ENCODE peak calls at places on chromosomes 3 and 15, in five cellular contexts. R is psoas muscle, L is ovary, O is fibroblast of pulmonary artery, Q is fibroblast of mammary gland. C is an unnamed sample.

GRCh38 chr3:66722675-66723074 is 221.9 kb upstream of the LRIG1 start:
- DNase-seq in R (no peak), L (peak; percentile 79), O (peak; percentile 79), Q (peak; percentile 86), C (peak; percentile 77)

GRCh38 chr3:42723146-42723683 is 20.6 kb upstream of the HHATL start:
- DNase-seq in R (no peak), L (no peak), O (no peak), Q (no peak), C (no peak)

GRCh38 chr3:59052803-59053411 is 3.1 kb upstream of the CFAP20DC start:
- DNase-seq in R (no peak), L (no peak), O (peak; percentile 68), Q (peak; percentile 62), C (peak; percentile 53)

GRCh38 chr15:23385886-23386430 is 31.4 kb downstream of the GOLGA8S start:
- DNase-seq in R (no peak), L (no peak), O (no peak), Q (no peak), C (no peak)

GRCh38 chr15:90956551-90957104 is 1.9 kb downstream of the RCCD1 start:
- DNase-seq in R (peak; percentile 81), L (peak; percentile 83), O (peak; percentile 74), Q (peak; percentile 59), C (peak; percentile 75)

GRCh38 chr15:74642328-74642723 is 26.7 kb downstream of the CLK3 start:
- DNase-seq in R (no peak), L (no peak), O (no peak), Q (no peak), C (no peak)

GRCh38 chr3:16477501-16477900 is 36.0 kb downstream of the RFTN1 start:
- DNase-seq in R (no peak), L (no peak), O (peak; percentile 25), Q (peak; percentile 46), C (peak; percentile 37)

GRCh38 chr15:62482715-62483429 is 317.8 kb upstream of the C2CD4B start:
- DNase-seq in R (no peak), L (no peak), O (no peak), Q (no peak), C (no peak)

GRCh38 chr3:173009410-173009809 is 131.6 kb downstream of the SPATA16 start:
- DNase-seq in R (no peak), L (no peak), O (no peak), Q (no peak), C (no peak)

GRCh38 chr3:141812091-141812490 is 48.9 kb downstream of the GRK7 start:
- DNase-seq in R (no peak), L (no peak), O (no peak), Q (no peak), C (peak; percentile 79)

GRCh38 chr3:129305592-129306091 is 27.0 kb downstream of the HMCES start:
- DNase-seq in R (peak; percentile 81), L (peak; percentile 91), O (peak; percentile 93), Q (peak; percentile 92), C (peak; percentile 80)

GRCh38 chr15:85603703-85604102 is 191.0 kb downstream of the KLHL25 start:
- DNase-seq in R (no peak), L (no peak), O (no peak), Q (no peak), C (no peak)

GRCh38 chr3:38111696-38112377 is 25.1 kb downstream of the ACAA1 start:
- DNase-seq in R (no peak), L (no peak), O (no peak), Q (no peak), C (no peak)

GRCh38 chr3:10645800-10646199 is 140.4 kb upstream of the ATP2B2 start:
- DNase-seq in R (no peak), L (no peak), O (no peak), Q (no peak), C (no peak)

GRCh38 chr3:127044996-127045395 is 62.1 kb downstream of the PLXNA1 start:
- DNase-seq in R (peak; percentile 12), L (no peak), O (no peak), Q (peak; percentile 15), C (no peak)

DNA sequence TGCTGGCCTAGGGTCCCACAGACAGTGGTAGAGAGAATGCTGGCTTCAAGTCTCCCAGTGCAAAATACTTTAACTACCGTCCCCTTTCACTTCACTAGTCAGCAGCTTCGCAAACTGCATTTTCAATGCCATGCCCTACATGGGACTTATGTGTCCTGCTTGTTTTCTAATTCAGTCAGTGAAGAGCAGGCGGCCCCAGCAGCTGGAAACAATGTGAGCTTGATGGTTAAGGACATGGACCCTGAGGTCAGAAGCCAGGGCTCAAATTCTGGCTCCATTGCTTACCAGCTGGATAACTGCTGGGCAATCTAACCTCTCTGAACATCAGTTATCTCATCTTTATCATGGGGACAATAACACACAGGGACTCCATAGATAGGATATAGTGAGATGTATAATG is 58.4 kb downstream of the SLC12A8 start:
- DNase-seq in R (no peak), L (no peak), O (no peak), Q (no peak), C (no peak)
- H3K4me3 ChIP-seq in R (no peak overlapping the region), L (no peak overlapping the region), O (no peak overlapping the region), Q (no peak overlapping the region), C (no peak overlapping the region)

GRCh38 chr15:99429681-99430081 is 136.1 kb upstream of the MEF2A start:
- DNase-seq in R (no peak), L (no peak), O (no peak), Q (no peak), C (no peak)
- TF ChIP-seq CTCF in R (no peak), L (no peak), O (no peak), Q (no peak), C (no peak)

GRCh38 chr15:87631775-87632174 is 624.8 kb downstream of the NTRK3 start:
- DNase-seq in R (no peak), L (no peak), O (no peak), Q (no peak), C (no peak)
- H3K4me3 ChIP-seq in R (no peak overlapping the region), L (no peak overlapping the region), O (no peak overlapping the region), Q (no peak overlapping the region), C (no peak overlapping the region)

GRCh38 chr3:104102386-104102785 is 1264.3 kb upstream of the ALCAM start:
- DNase-seq in R (no peak), L (no peak), O (peak; percentile 73), Q (peak; percentile 55), C (peak; percentile 61)
- TF ChIP-seq CTCF in R (no peak), L (no peak), O (peak; percentile 83), Q (peak; percentile 59), C (peak; percentile 70)

DNA sequence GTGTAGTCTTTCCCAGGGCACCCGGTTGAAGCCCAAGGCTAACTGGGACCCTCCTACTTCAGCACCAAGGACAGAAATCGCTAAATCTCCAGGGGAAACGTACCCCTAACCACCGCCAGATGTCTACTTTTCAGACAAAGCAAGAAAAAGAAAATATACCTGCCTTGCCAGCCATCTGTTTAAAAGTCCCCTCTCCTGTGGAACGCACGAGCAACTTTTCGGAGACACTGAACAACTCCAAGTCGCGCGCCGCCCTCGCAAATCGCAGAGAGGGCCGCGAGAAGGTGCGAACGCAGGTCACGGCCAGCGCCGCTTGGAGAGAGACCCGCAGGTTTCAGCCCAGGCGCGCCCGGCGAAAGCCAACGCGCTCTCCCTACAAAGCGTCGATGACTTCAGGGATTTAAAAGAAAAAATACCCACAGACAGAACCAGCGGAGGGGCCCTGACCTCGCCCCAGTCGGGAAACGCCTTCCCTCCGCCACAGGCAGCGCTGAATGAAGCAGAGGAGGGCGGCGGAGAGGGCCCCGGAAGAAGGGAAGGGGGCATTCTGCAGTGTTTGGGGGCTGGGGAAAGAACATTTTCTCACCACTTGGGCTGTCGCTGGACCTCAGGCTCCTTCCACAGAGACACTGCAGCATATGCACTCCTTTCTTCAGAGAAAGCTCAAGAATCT is 213.1 kb downstream of the FGF12 start:
- DNase-seq in R (no peak), L (no peak), O (peak; percentile 22), Q (peak; percentile 10), C (peak; percentile 36)
- H3K4me3 ChIP-seq in R (peak overlapping the region; percentile 60), L (no peak overlapping the region), O (peak overlapping the region; percentile 4), Q (no peak overlapping the region), C (peak overlapping the region; percentile 20)

DNA sequence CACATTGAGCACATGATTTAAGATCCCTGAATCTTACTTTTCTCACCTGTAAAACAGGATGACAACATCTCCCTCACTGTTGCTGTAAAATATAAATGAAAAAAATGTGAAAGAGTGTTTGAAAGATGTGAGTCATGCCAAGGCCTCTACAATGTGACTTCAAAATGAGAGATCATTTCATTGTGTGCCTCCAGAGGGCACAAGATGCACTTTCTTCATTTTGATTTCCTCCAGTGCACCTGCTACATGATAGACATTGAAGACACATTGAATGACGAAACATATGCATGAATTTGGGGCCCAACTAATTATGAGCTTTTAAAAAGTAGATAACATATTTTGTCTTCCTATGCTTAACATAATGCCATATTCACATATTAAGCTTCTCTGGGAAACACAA is 170.3 kb downstream of the MOBP start:
- DNase-seq in R (no peak), L (no peak), O (peak; percentile 45), Q (peak; percentile 62), C (peak; percentile 20)
- TF ChIP-seq CTCF in R (no peak), L (no peak), O (peak; percentile 36), Q (peak; percentile 51), C (peak; percentile 29)

DNA sequence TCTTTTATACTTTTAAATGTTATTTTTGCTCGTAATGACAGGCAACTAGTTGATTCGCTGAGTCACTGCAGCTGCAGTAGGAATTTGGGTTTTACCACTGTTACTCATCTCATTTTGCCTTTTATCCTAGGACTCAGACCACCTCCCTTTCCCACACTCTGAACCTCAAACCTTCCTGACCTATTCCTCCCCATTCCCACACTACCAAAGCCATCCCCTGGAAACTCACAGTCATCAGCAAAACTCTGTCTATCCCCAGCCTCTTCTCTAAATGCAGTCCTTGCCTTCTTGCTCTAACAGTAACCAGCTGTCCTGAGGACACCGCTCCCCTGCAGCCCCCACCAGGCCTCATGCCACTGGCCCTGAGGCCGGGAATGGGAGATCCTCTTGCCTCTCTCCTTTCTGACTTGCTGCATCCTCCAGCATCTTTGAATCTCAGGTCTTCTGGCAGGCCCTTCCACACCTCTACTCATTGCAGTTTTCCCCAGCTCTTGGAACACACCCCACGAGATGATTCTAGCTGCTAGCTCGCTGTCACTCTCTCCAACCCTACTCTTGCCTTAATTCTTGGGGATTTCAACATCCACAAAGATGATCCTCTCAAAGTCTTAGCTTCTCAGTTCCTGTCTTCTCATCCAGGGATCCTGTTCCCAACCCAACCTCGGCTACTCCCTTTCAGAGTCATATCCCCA is 55.9 kb upstream of the C3orf80 start:
- DNase-seq in R (no peak), L (no peak), O (peak; percentile 74), Q (peak; percentile 97), C (peak; percentile 90)
- H3K4me3 ChIP-seq in R (no peak overlapping the region), L (no peak overlapping the region), O (no peak overlapping the region), Q (no peak overlapping the region), C (no peak overlapping the region)

DNA sequence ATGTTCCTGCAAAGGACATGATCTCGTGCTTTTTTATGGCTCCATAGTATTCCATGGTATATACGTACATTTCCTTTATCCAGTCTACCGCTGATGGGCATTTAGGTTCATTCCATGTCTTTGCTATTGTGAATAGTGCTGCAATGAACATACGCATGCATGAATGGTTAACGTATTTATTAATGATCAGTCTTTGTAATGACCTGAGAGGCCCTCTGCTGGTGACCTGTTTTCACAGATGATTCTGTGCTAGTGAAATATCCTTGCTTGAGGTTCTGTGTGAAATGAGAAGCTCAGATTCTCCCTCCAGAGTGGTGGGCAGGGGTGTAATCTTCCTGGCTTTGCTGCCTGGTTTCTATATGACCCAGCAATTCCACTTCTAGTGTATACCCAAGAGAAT is 160.2 kb upstream of the RASGRP1 start:
- DNase-seq in R (no peak), L (no peak), O (no peak), Q (no peak), C (no peak)
- TF ChIP-seq CTCF in R (no peak), L (no peak), O (no peak), Q (no peak), C (no peak)